ENCODE peak calls at places on chromosomes 12 and 14, in five cellular contexts. One of them, this sample, is unnamed.

GRCh38 chr14:96037891-96038557 is 1.1 kb upstream of the C14orf132 start:
- DNase-seq in lung: peak; percentile 83
- DNase-seq in fibroblast of lung: peak; percentile 50
- DNase-seq in Peyer's patch: no peak
- DNase-seq in CD8-positive, alpha-beta memory T cell: no peak
- DNase-seq in this sample: peak; percentile 59

GRCh38 chr12:14367097-14367661 is 1.7 kb downstream of the ATF7IP start:
- DNase-seq in lung: no peak
- DNase-seq in fibroblast of lung: peak; percentile 59
- DNase-seq in Peyer's patch: no peak
- DNase-seq in CD8-positive, alpha-beta memory T cell: peak; percentile 67
- DNase-seq in this sample: no peak

GRCh38 chr12:117143008-117143532 is 43.9 kb upstream of the TESC start:
- DNase-seq in lung: peak; percentile 42
- DNase-seq in fibroblast of lung: peak; percentile 28
- DNase-seq in Peyer's patch: no peak
- DNase-seq in CD8-positive, alpha-beta memory T cell: no peak
- DNase-seq in this sample: no peak

GRCh38 chr12:116166306-116166705 is 111.2 kb downstream of the MED13L start:
- DNase-seq in lung: no peak
- DNase-seq in fibroblast of lung: no peak
- DNase-seq in Peyer's patch: no peak
- DNase-seq in CD8-positive, alpha-beta memory T cell: no peak
- DNase-seq in this sample: no peak

GRCh38 chr12:613996-614726 is 49.1 kb downstream of the NINJ2 start:
- DNase-seq in lung: no peak
- DNase-seq in fibroblast of lung: peak; percentile 17
- DNase-seq in Peyer's patch: no peak
- DNase-seq in CD8-positive, alpha-beta memory T cell: peak; percentile 2
- DNase-seq in this sample: peak; percentile 74

GRCh38 chr12:64826234-64826633 is 1.8 kb downstream of the TBC1D30 start:
- DNase-seq in lung: peak; percentile 60
- DNase-seq in fibroblast of lung: peak; percentile 59
- DNase-seq in Peyer's patch: peak; percentile 63
- DNase-seq in CD8-positive, alpha-beta memory T cell: peak; percentile 16
- DNase-seq in this sample: peak; percentile 74

GRCh38 chr12:47835017-47835830 is 15.5 kb upstream of the HDAC7 start:
- DNase-seq in lung: no peak
- DNase-seq in fibroblast of lung: no peak
- DNase-seq in Peyer's patch: no peak
- DNase-seq in CD8-positive, alpha-beta memory T cell: no peak
- DNase-seq in this sample: no peak

GRCh38 chr12:93733928-93734327 is 56.8 kb downstream of the CRADD start:
- DNase-seq in lung: no peak
- DNase-seq in fibroblast of lung: no peak
- DNase-seq in Peyer's patch: no peak
- DNase-seq in CD8-positive, alpha-beta memory T cell: no peak
- DNase-seq in this sample: no peak

GRCh38 chr14:61388173-61388975 is 67.0 kb downstream of the PRKCH start:
- DNase-seq in lung: no peak
- DNase-seq in fibroblast of lung: peak; percentile 25
- DNase-seq in Peyer's patch: no peak
- DNase-seq in CD8-positive, alpha-beta memory T cell: peak; percentile 72
- DNase-seq in this sample: no peak

GRCh38 chr14:94291159-94291905 is 1.7 kb downstream of the SERPINA10 start:
- DNase-seq in lung: no peak
- DNase-seq in fibroblast of lung: no peak
- DNase-seq in Peyer's patch: no peak
- DNase-seq in CD8-positive, alpha-beta memory T cell: no peak
- DNase-seq in this sample: no peak

GRCh38 chr12:117724545-117724944 is 244.2 kb downstream of the KSR2 start:
- DNase-seq in lung: no peak
- DNase-seq in fibroblast of lung: peak; percentile 6
- DNase-seq in Peyer's patch: no peak
- DNase-seq in CD8-positive, alpha-beta memory T cell: no peak
- DNase-seq in this sample: no peak

GRCh38 chr12:64781374-64782029 is 22.3 kb upstream of the GNS start:
- DNase-seq in lung: peak; percentile 30
- DNase-seq in fibroblast of lung: peak; percentile 6
- DNase-seq in Peyer's patch: peak; percentile 58
- DNase-seq in CD8-positive, alpha-beta memory T cell: no peak
- DNase-seq in this sample: peak; percentile 57

GRCh38 chr14:73662439-73663056 is 17.8 kb downstream of the DNAL1 start:
- DNase-seq in lung: no peak
- DNase-seq in fibroblast of lung: peak; percentile 95
- DNase-seq in Peyer's patch: no peak
- DNase-seq in CD8-positive, alpha-beta memory T cell: no peak
- DNase-seq in this sample: peak; percentile 33

GRCh38 chr12:11553871-11554533 is 95.5 kb upstream of the ETV6 start:
- DNase-seq in lung: peak; percentile 40
- DNase-seq in fibroblast of lung: peak; percentile 57
- DNase-seq in Peyer's patch: no peak
- DNase-seq in CD8-positive, alpha-beta memory T cell: peak; percentile 32
- DNase-seq in this sample: peak; percentile 75

GRCh38 chr12:47977046-47977771 is 13.8 kb downstream of the TMEM106C start:
- DNase-seq in lung: no peak
- DNase-seq in fibroblast of lung: no peak
- DNase-seq in Peyer's patch: no peak
- DNase-seq in CD8-positive, alpha-beta memory T cell: no peak
- DNase-seq in this sample: no peak

GRCh38 chr14:91228112-91229004 is 16.1 kb downstream of the GPR68 start:
- DNase-seq in lung: no peak
- DNase-seq in fibroblast of lung: peak; percentile 88
- DNase-seq in Peyer's patch: no peak
- DNase-seq in CD8-positive, alpha-beta memory T cell: peak; percentile 85
- DNase-seq in this sample: peak; percentile 87

GRCh38 chr12:121820056-121820455 is 16.2 kb downstream of the SETD1B start:
- DNase-seq in lung: no peak
- DNase-seq in fibroblast of lung: no peak
- DNase-seq in Peyer's patch: no peak
- DNase-seq in CD8-positive, alpha-beta memory T cell: no peak
- DNase-seq in this sample: no peak

GRCh38 chr12:1318327-1319031 is 275.9 kb downstream of the FBXL14 start:
- DNase-seq in lung: peak; percentile 30
- DNase-seq in fibroblast of lung: peak; percentile 72
- DNase-seq in Peyer's patch: no peak
- DNase-seq in CD8-positive, alpha-beta memory T cell: no peak
- DNase-seq in this sample: peak; percentile 56

GRCh38 chr12:15829949-15830348 is 40.8 kb upstream of the EPS8 start:
- DNase-seq in lung: no peak
- DNase-seq in fibroblast of lung: peak; percentile 51
- DNase-seq in Peyer's patch: no peak
- DNase-seq in CD8-positive, alpha-beta memory T cell: no peak
- DNase-seq in this sample: no peak

GRCh38 chr14:73426877-73427276 is 31.5 kb downstream of the NUMB start:
- DNase-seq in lung: no peak
- DNase-seq in fibroblast of lung: peak; percentile 83
- DNase-seq in Peyer's patch: no peak
- DNase-seq in CD8-positive, alpha-beta memory T cell: no peak
- DNase-seq in this sample: no peak

GRCh38 chr12:66584673-66585072 is 94.2 kb downstream of the GRIP1 start:
- DNase-seq in lung: no peak
- DNase-seq in fibroblast of lung: peak; percentile 39
- DNase-seq in Peyer's patch: no peak
- DNase-seq in CD8-positive, alpha-beta memory T cell: no peak
- DNase-seq in this sample: no peak

GRCh38 chr14:99188721-99189120 is 83.3 kb downstream of the BCL11B start:
- DNase-seq in lung: no peak
- DNase-seq in fibroblast of lung: no peak
- DNase-seq in Peyer's patch: no peak
- DNase-seq in CD8-positive, alpha-beta memory T cell: peak; percentile 43
- DNase-seq in this sample: peak; percentile 99

GRCh38 chr12:19130224-19131019 is 889 bp downstream of the PLEKHA5 start:
- DNase-seq in lung: no peak
- DNase-seq in fibroblast of lung: peak; percentile 37
- DNase-seq in Peyer's patch: peak; percentile 71
- DNase-seq in CD8-positive, alpha-beta memory T cell: peak; percentile 15
- DNase-seq in this sample: peak; percentile 76

GRCh38 chr14:92599786-92600185 is 86.2 kb downstream of the RIN3 start:
- DNase-seq in lung: no peak
- DNase-seq in fibroblast of lung: no peak
- DNase-seq in Peyer's patch: no peak
- DNase-seq in CD8-positive, alpha-beta memory T cell: no peak
- DNase-seq in this sample: no peak

GRCh38 chr12:103994235-103994634 is 28.6 kb downstream of the TDG start:
- DNase-seq in lung: no peak
- DNase-seq in fibroblast of lung: peak; percentile 27
- DNase-seq in Peyer's patch: no peak
- DNase-seq in CD8-positive, alpha-beta memory T cell: no peak
- DNase-seq in this sample: no peak

GRCh38 chr12:56223571-56224101 is 506 bp upstream of the NABP2 start:
- DNase-seq in lung: no peak
- DNase-seq in fibroblast of lung: no peak
- DNase-seq in Peyer's patch: no peak
- DNase-seq in CD8-positive, alpha-beta memory T cell: no peak
- DNase-seq in this sample: no peak

GRCh38 chr12:40101747-40102146 is 4.1 kb downstream of the SLC2A13 start:
- DNase-seq in lung: no peak
- DNase-seq in fibroblast of lung: no peak
- DNase-seq in Peyer's patch: no peak
- DNase-seq in CD8-positive, alpha-beta memory T cell: no peak
- DNase-seq in this sample: no peak

GRCh38 chr14:102824832-102825231 is 47.6 kb downstream of the TRAF3 start:
- DNase-seq in lung: no peak
- DNase-seq in fibroblast of lung: peak; percentile 81
- DNase-seq in Peyer's patch: no peak
- DNase-seq in CD8-positive, alpha-beta memory T cell: no peak
- DNase-seq in this sample: no peak

GRCh38 chr12:97960741-97961608 is 498.4 kb downstream of the RMST start:
- DNase-seq in lung: peak; percentile 36
- DNase-seq in fibroblast of lung: peak; percentile 2
- DNase-seq in Peyer's patch: no peak
- DNase-seq in CD8-positive, alpha-beta memory T cell: no peak
- DNase-seq in this sample: peak; percentile 2

GRCh38 chr12:111446631-111447570 is 41.2 kb downstream of the SH2B3 start:
- DNase-seq in lung: peak; percentile 24
- DNase-seq in fibroblast of lung: no peak
- DNase-seq in Peyer's patch: no peak
- DNase-seq in CD8-positive, alpha-beta memory T cell: no peak
- DNase-seq in this sample: peak; percentile 10
- H3K36me3 ChIP-seq in lung: peaks cover 40% of the 10 kb centered on the region
- H3K36me3 ChIP-seq in fibroblast of lung: peaks cover 33% of the 10 kb centered on the region
- H3K36me3 ChIP-seq in Peyer's patch: no peaks in the 10 kb centered on the region
- H3K36me3 ChIP-seq in CD8-positive, alpha-beta memory T cell: peaks cover 36% of the 10 kb centered on the region
- H3K36me3 ChIP-seq in this sample: peaks cover 38% of the 10 kb centered on the region

DNA sequence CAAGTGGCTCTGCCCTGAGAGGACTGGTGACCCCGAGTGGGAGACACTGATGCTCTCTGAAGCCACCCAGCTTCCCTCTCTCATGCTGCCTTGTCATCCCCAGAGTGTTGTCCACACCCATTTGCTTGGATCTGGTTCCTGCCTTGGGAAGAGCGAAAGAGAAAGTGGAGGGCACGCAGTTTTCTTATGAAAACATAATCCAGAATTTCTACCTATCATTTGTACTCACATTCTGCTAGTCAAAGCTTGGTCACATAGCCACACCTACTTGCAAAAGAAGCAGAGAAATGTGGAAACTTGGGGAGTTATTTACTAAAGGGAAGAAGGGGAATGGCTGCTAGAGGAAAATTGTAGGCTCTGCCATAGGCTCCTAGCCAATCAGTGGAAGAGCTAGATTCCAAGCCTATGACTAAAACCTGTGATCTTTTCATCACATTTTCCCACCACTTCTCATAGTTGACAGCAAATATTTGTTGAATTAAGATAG is 326.3 kb downstream of the ZFP36L1 start:
- DNase-seq in lung: no peak
- DNase-seq in fibroblast of lung: peak; percentile 98
- DNase-seq in Peyer's patch: no peak
- DNase-seq in CD8-positive, alpha-beta memory T cell: no peak
- DNase-seq in this sample: no peak
- H3K4me3 ChIP-seq in lung: no peak overlapping the region
- H3K4me3 ChIP-seq in fibroblast of lung: peak overlapping the region; percentile 27
- H3K4me3 ChIP-seq in Peyer's patch: no peak overlapping the region
- H3K4me3 ChIP-seq in CD8-positive, alpha-beta memory T cell: no peak overlapping the region
- H3K4me3 ChIP-seq in this sample: no peak overlapping the region

GRCh38 chr12:132057691-132058090 is 86.4 kb downstream of the DDX51 start:
- DNase-seq in lung: no peak
- DNase-seq in fibroblast of lung: no peak
- DNase-seq in Peyer's patch: no peak
- DNase-seq in CD8-positive, alpha-beta memory T cell: no peak
- DNase-seq in this sample: no peak

GRCh38 chr12:132055535-132056096 is 88.5 kb downstream of the DDX51 start:
- DNase-seq in lung: no peak
- DNase-seq in fibroblast of lung: no peak
- DNase-seq in Peyer's patch: no peak
- DNase-seq in CD8-positive, alpha-beta memory T cell: no peak
- DNase-seq in this sample: no peak

GRCh38 chr12:132054983-132055382 is 89.1 kb downstream of the DDX51 start:
- DNase-seq in lung: no peak
- DNase-seq in fibroblast of lung: no peak
- DNase-seq in Peyer's patch: no peak
- DNase-seq in CD8-positive, alpha-beta memory T cell: no peak
- DNase-seq in this sample: no peak

GRCh38 chr12:132056320-132056719 is 87.8 kb downstream of the DDX51 start:
- DNase-seq in lung: no peak
- DNase-seq in fibroblast of lung: no peak
- DNase-seq in Peyer's patch: no peak
- DNase-seq in CD8-positive, alpha-beta memory T cell: no peak
- DNase-seq in this sample: no peak

GRCh38 chr12:132056959-132057358 is 87.2 kb downstream of the DDX51 start:
- DNase-seq in lung: no peak
- DNase-seq in fibroblast of lung: no peak
- DNase-seq in Peyer's patch: no peak
- DNase-seq in CD8-positive, alpha-beta memory T cell: no peak
- DNase-seq in this sample: no peak
- H3K36me3 ChIP-seq in lung: peaks cover 60% of the 10 kb centered on the region
- H3K36me3 ChIP-seq in fibroblast of lung: peaks cover 15% of the 10 kb centered on the region
- H3K36me3 ChIP-seq in Peyer's patch: no peaks in the 10 kb centered on the region
- H3K36me3 ChIP-seq in CD8-positive, alpha-beta memory T cell: peaks cover 50% of the 10 kb centered on the region
- H3K36me3 ChIP-seq in this sample: peaks cover 33% of the 10 kb centered on the region

GRCh38 chr14:20680363-20680762 is 4.0 kb upstream of the RNASE4 start:
- DNase-seq in lung: no peak
- DNase-seq in fibroblast of lung: no peak
- DNase-seq in Peyer's patch: no peak
- DNase-seq in CD8-positive, alpha-beta memory T cell: no peak
- DNase-seq in this sample: no peak
- H3K4me3 ChIP-seq in lung: no peak overlapping the region
- H3K4me3 ChIP-seq in fibroblast of lung: no peak overlapping the region
- H3K4me3 ChIP-seq in Peyer's patch: no peak overlapping the region
- H3K4me3 ChIP-seq in CD8-positive, alpha-beta memory T cell: peak overlapping the region; percentile 97
- H3K4me3 ChIP-seq in this sample: no peak overlapping the region

This sample was measured in H7.